ENCODE peak calls at places on chromosomes 16 and 17, in ten cellular contexts. B is activated naive CD4-positive, alpha-beta T cell; H is WTC11; W is OCI-M1; V is M059J; A is iris pigment epithelial cell; E is ureter; F is HepG2; K is CD8-positive, alpha-beta T cell; N is B cell. Z is an unnamed sample.

GRCh38 chr17:72515291-72516065 is 394.7 kb downstream of the SOX9 start:
- DNase-seq in B (no peak), H (no peak), W (no peak), V (peak; percentile 94), A (peak; percentile 45), E (no peak), F (no peak), K (no peak), N (no peak), Z (no peak)

GRCh38 chr16:64522548-64522947 is 599.3 kb downstream of the CDH11 start:
- DNase-seq in B (no peak), H (no peak), W (no peak), V (no peak), A (no peak), E (no peak), F (no peak), K (no peak), N (no peak), Z (no peak)

GRCh38 chr16:21083729-21084268 is 66.8 kb downstream of the DNAH3 start:
- DNase-seq in B (peak; percentile 8), H (peak; percentile 81), W (peak; percentile 77), V (peak; percentile 42), A (peak; percentile 53), E (peak; percentile 69), F (peak; percentile 64), K (peak; percentile 26), N (peak; percentile 21), Z (peak; percentile 26)

GRCh38 chr17:29215717-29216116 is 30.9 kb upstream of the CRYBA1 start:
- DNase-seq in B (no peak), H (no peak), W (no peak), V (peak; percentile 72), A (peak; percentile 40), E (no peak), F (no peak), K (no peak), N (no peak), Z (no peak)

GRCh38 chr17:57478433-57478832 is 222.1 kb downstream of the MSI2 start:
- DNase-seq in B (no peak), H (no peak), W (no peak), V (no peak), A (peak; percentile 86), E (no peak), F (no peak), K (no peak), N (no peak), Z (no peak)

GRCh38 chr17:9937164-9937835 is 32.2 kb upstream of the RCVRN start:
- DNase-seq in B (no peak), H (no peak), W (no peak), V (no peak), A (peak; percentile 45), E (no peak), F (no peak), K (no peak), N (no peak), Z (no peak)

GRCh38 chr17:5516060-5516792 is 29.9 kb downstream of the MIS12 start:
- DNase-seq in B (no peak), H (no peak), W (no peak), V (peak; percentile 99), A (peak; percentile 99), E (no peak), F (peak; percentile 93), K (no peak), N (no peak), Z (peak; percentile 89)

GRCh38 chr17:68783861-68784260 is 171.3 kb downstream of the ABCA8 start:
- DNase-seq in B (no peak), H (no peak), W (no peak), V (peak; percentile 20), A (no peak), E (no peak), F (no peak), K (no peak), N (no peak), Z (no peak)

GRCh38 chr17:32350662-32351418 is 883 bp downstream of the ZNF207 start:
- DNase-seq in B (no peak), H (no peak), W (peak; percentile 87), V (peak; percentile 72), A (peak; percentile 76), E (peak; percentile 64), F (peak; percentile 54), K (no peak), N (peak; percentile 36), Z (no peak)

GRCh38 chr17:43034623-43035293 is 9.7 kb downstream of the RND2 start:
- DNase-seq in B (no peak), H (no peak), W (no peak), V (no peak), A (no peak), E (no peak), F (no peak), K (no peak), N (no peak), Z (no peak)

Z was measured in RWPE1.